ENCODE peak calls at places on chromosomes 5 and 9, in six cellular contexts. K is activated CD4-positive, CD25-positive, alpha-beta regulatory T cell; A is colonic mucosa; D is OCI-LY7; Y is stimulated activated CD4-positive, alpha-beta T cell treated with anti-CD3 and anti-CD28 coated beads, Interleukin-12 subunit alpha, Interleukin-12 subunit beta, amount 100 ng/mL, for 48 hours; Z is heart right ventricle. F is an unnamed sample.

GRCh38 chr5:83540105-83540504 is 68.6 kb downstream of the VCAN start:
- DNase-seq in Y (no peak), D (no peak), Z (no peak), A (no peak), K (no peak), F (no peak)

GRCh38 chr5:170736966-170737365 is 46.6 kb upstream of the GABRP start:
- DNase-seq in A (no peak), K (no peak), D (no peak), Y (no peak), Z (no peak), F (no peak)

GRCh38 chr5:102069974-102070373 is 226.1 kb downstream of the SLCO4C1 start:
- DNase-seq in Y (no peak), K (no peak), D (no peak), Z (no peak), A (no peak), F (no peak)

GRCh38 chr5:176438959-176439757 is 9.0 kb upstream of the FAF2 start:
- DNase-seq in D (no peak), Y (no peak), Z (no peak), A (no peak), K (no peak), F (no peak)

GRCh38 chr9:124320062-124320973 is 62.6 kb downstream of the NEK6 start:
- DNase-seq in D (peak; percentile 70), A (peak; percentile 83), Y (peak; percentile 45), Z (peak; percentile 77), K (peak; percentile 27), F (peak; percentile 71)

GRCh38 chr5:1110930-1111726 is 735 bp downstream of the SLC12A7 start:
- DNase-seq in Z (peak; percentile 71), Y (no peak), A (no peak), D (no peak), K (no peak), F (no peak)

GRCh38 chr9:77712533-77713130 is 64.5 kb upstream of the GNA14 start:
- DNase-seq in Y (no peak), D (no peak), A (no peak), K (no peak), Z (no peak), F (no peak)

GRCh38 chr5:171484460-171484899 is 65.0 kb downstream of the FGF18 start:
- DNase-seq in K (peak; percentile 11), Y (peak; percentile 30), Z (no peak), A (peak; percentile 38), D (peak; percentile 29), F (no peak)

GRCh38 chr5:114924784-114925183 is 244.9 kb downstream of the TRIM36 start:
- DNase-seq in K (no peak), A (no peak), D (no peak), Y (no peak), Z (no peak), F (no peak)

GRCh38 chr9:137873858-137874363 is 3.7 kb upstream of the CACNA1B start:
- DNase-seq in Y (no peak), D (no peak), A (no peak), Z (no peak), K (no peak), F (no peak)

GRCh38 chr5:159509002-159509660 is 178.8 kb upstream of the IL12B start:
- DNase-seq in Y (no peak), Z (no peak), K (no peak), A (no peak), D (no peak), F (no peak)

GRCh38 chr5:124034963-124035362 is 523.0 kb downstream of the CSNK1G3 start:
- DNase-seq in Y (no peak), A (no peak), K (no peak), D (peak; percentile 90), Z (no peak), F (no peak)

GRCh38 chr9:93962561-93963440 is 7.6 kb upstream of the BARX1 start:
- DNase-seq in Z (peak; percentile 85), Y (peak; percentile 72), D (peak; percentile 84), K (peak; percentile 60), A (peak; percentile 88), F (peak; percentile 72)

GRCh38 chr5:123371575-123372179 is 51.5 kb downstream of the CEP120 start:
- DNase-seq in Z (peak; percentile 9), K (peak; percentile 0), Y (peak; percentile 21), A (peak; percentile 69), D (peak; percentile 5), F (no peak)

GRCh38 chr9:71249729-71250317 is 128.4 kb upstream of the TRPM3 start:
- DNase-seq in K (no peak), A (peak; percentile 19), Y (no peak), Z (peak; percentile 14), D (peak; percentile 48), F (no peak)

GRCh38 chr5:172722309-172722815 is 48.6 kb downstream of the DUSP1 start:
- DNase-seq in Z (no peak), K (no peak), A (no peak), Y (peak; percentile 12), D (no peak), F (no peak)

GRCh38 chr5:368162-369084 is 46.9 kb downstream of the AHRR start:
- DNase-seq in D (peak; percentile 24), Y (no peak), Z (peak; percentile 3), K (no peak), A (peak; percentile 18), F (no peak)

GRCh38 chr5:116652196-116652729 is 77.6 kb upstream of the SEMA6A start:
- DNase-seq in Z (peak; percentile 76), K (no peak), D (no peak), A (no peak), Y (no peak), F (no peak)

GRCh38 chr9:33750307-33750838 is 45.0 kb upstream of the PRSS3 start:
- DNase-seq in D (no peak), A (peak; percentile 73), K (no peak), Y (no peak), Z (no peak), F (peak; percentile 55)

GRCh38 chr5:95803271-95804148 is 19.0 kb downstream of the GLRX start:
- DNase-seq in D (no peak), A (no peak), Y (no peak), K (no peak), Z (no peak), F (no peak)

GRCh38 chr5:25412116-25412661 is 767.4 kb upstream of the CDH10 start:
- DNase-seq in D (no peak), Z (no peak), Y (no peak), K (no peak), A (no peak), F (no peak)

GRCh38 chr9:111179577-111179976 is 141.3 kb upstream of the LPAR1 start:
- DNase-seq in Z (peak; percentile 15), K (no peak), D (no peak), Y (no peak), A (peak; percentile 21), F (no peak)

GRCh38 chr5:168291961-168292782 is 727 bp downstream of the WWC1 start:
- DNase-seq in K (no peak), D (no peak), Z (no peak), Y (no peak), A (peak; percentile 36), F (peak; percentile 62)

GRCh38 chr5:43731573-43731972 is 128.6 kb downstream of the NNT start:
- DNase-seq in A (no peak), Z (no peak), K (no peak), D (no peak), Y (no peak), F (no peak)

GRCh38 chr9:70517926-70518325 is 103.5 kb upstream of the KLF9 start:
- DNase-seq in A (no peak), D (no peak), Z (no peak), K (no peak), Y (no peak), F (no peak)

GRCh38 chr5:178350361-178351220 is 118.0 kb upstream of the PHYKPL start:
- DNase-seq in K (no peak), D (no peak), Z (no peak), Y (no peak), A (no peak), F (no peak)